ENCODE peak calls at places on chromosomes 6 and 20, in five cellular contexts. T, N, Q, J and W are unnamed samples.

GRCh38 chr6:36135053-36135731 is 4.9 kb downstream of the MAPK13 start:
- DNase-seq in Q (no peak), T (no peak), J (no peak), N (no peak), W (no peak)

GRCh38 chr6:103113416-103113815 is 1719.9 kb downstream of the GRIK2 start:
- DNase-seq in N (no peak), Q (no peak), J (no peak), T (no peak), W (peak)

GRCh38 chr20:32828029-32828666 is 8.4 kb downstream of the MAPRE1 start:
- DNase-seq in Q (no peak), T (peak), J (no peak), N (no peak), W (no peak)

GRCh38 chr6:56869346-56869745 is 85.6 kb upstream of the BEND6 start:
- DNase-seq in T (no peak), Q (no peak), J (no peak), N (no peak), W (no peak)

GRCh38 chr6:151698921-151699705 is 108.4 kb upstream of the ESR1 start:
- DNase-seq in Q (no peak), J (no peak), T (no peak), N (no peak), W (no peak)

GRCh38 chr6:40999498-41000070 is 39.4 kb downstream of the UNC5CL start:
- DNase-seq in N (no peak), Q (no peak), J (peak), T (peak), W (no peak)

GRCh38 chr6:152748843-152749242 is 1.8 kb upstream of the VIP start:
- DNase-seq in T (peak), Q (no peak), N (no peak), J (no peak), W (no peak)

GRCh38 chr20:41138527-41139226 is 1.3 kb downstream of the PLCG1 start:
- DNase-seq in T (peak), J (no peak), N (peak), Q (peak), W (no peak)

GRCh38 chr20:32606790-32607189 is 21.7 kb upstream of the NOL4L start:
- DNase-seq in T (no peak), Q (no peak), N (no peak), J (no peak), W (no peak)

GRCh38 chr20:50982372-50982771 is 23.8 kb downstream of the MOCS3 start:
- DNase-seq in T (peak), Q (no peak), N (no peak), J (no peak), W (peak)

GRCh38 chr6:168915855-168916254 is 337.8 kb downstream of the THBS2 start:
- DNase-seq in N (no peak), Q (no peak), T (no peak), J (no peak), W (no peak)

GRCh38 chr6:143058987-143059386 is 1.7 kb upstream of the AIG1 start:
- DNase-seq in N (no peak), T (no peak), Q (no peak), J (peak), W (no peak)

GRCh38 chr6:139336488-139336887 is 38.0 kb downstream of the CITED2 start:
- DNase-seq in N (no peak), J (peak), Q (no peak), T (peak), W (peak)

GRCh38 chr20:57590485-57591288 is 29.5 kb downstream of the ZBP1 start:
- DNase-seq in T (no peak), N (no peak), J (no peak), Q (peak), W (no peak)